ENCODE peak calls at places on chromosomes 6 and 20, in five cellular contexts. S is cardiac muscle cell, G is stomach, Y is uterus, K is osteoblast. E is an unnamed sample.
A peak's percentile ranks its signal among the peaks of the same experiment; 100 is the strongest.

GRCh38 chr20:37757550-37757949 is 63.7 kb downstream of the CTNNBL1 start:
- DNase-seq in S (no peak), G (no peak), Y (no peak), K (no peak), E (peak; percentile 35)

GRCh38 chr6:75530696-75531095 is 37.1 kb upstream of the FILIP1 start:
- DNase-seq in S (peak; percentile 85), G (no peak), Y (no peak), K (no peak), E (no peak)

GRCh38 chr6:124590001-124590400 is 372.2 kb upstream of the RNF217 start:
- DNase-seq in S (no peak), G (no peak), Y (no peak), K (no peak), E (no peak)

GRCh38 chr6:21587182-21587924 is 6.2 kb upstream of the SOX4 start:
- DNase-seq in S (peak; percentile 83), G (peak; percentile 67), Y (peak; percentile 62), K (peak; percentile 86), E (peak; percentile 76)

GRCh38 chr6:33828764-33829731 is 25.2 kb upstream of the MLN start:
- DNase-seq in S (peak; percentile 41), G (no peak), Y (peak; percentile 41), K (peak; percentile 50), E (peak; percentile 50)

GRCh38 chr6:159037746-159038290 is 7.0 kb downstream of the TAGAP start:
- DNase-seq in S (no peak), G (no peak), Y (no peak), K (no peak), E (no peak)

GRCh38 chr6:138844203-138844602 is 48.3 kb downstream of the ECT2L start:
- DNase-seq in S (peak; percentile 97), G (no peak), Y (peak; percentile 78), K (no peak), E (no peak)

GRCh38 chr6:57130784-57131183 is 40.8 kb downstream of the ZNF451 start:
- DNase-seq in S (no peak), G (no peak), Y (no peak), K (no peak), E (no peak)

GRCh38 chr6:47952640-47953039 is 158.4 kb downstream of the PTCHD4 start:
- DNase-seq in S (no peak), G (no peak), Y (no peak), K (no peak), E (no peak)

GRCh38 chr6:49662877-49663231 is 26.2 kb upstream of the RHAG start:
- DNase-seq in S (no peak), G (no peak), Y (no peak), K (no peak), E (no peak)

GRCh38 chr6:34543421-34543820 is 12.7 kb downstream of the SPDEF start:
- DNase-seq in S (peak; percentile 72), G (no peak), Y (no peak), K (peak; percentile 97), E (no peak)

GRCh38 chr6:87909849-87910248 is 137.8 kb upstream of the SPACA1 start:
- DNase-seq in S (peak; percentile 79), G (no peak), Y (no peak), K (peak; percentile 58), E (no peak)

GRCh38 chr6:108476381-108476780 is 84.3 kb upstream of the FOXO3 start:
- DNase-seq in S (no peak), G (no peak), Y (no peak), K (no peak), E (no peak)

GRCh38 chr20:49915380-49916145 is at the start of gene SPATA2:
- DNase-seq in S (peak; percentile 97), G (peak; percentile 98), Y (peak; percentile 97), K (peak; percentile 99), E (peak; percentile 98)

GRCh38 chr6:20644667-20645370 is 110.6 kb downstream of the CDKAL1 start:
- DNase-seq in S (peak; percentile 27), G (no peak), Y (no peak), K (no peak), E (no peak)

DNA sequence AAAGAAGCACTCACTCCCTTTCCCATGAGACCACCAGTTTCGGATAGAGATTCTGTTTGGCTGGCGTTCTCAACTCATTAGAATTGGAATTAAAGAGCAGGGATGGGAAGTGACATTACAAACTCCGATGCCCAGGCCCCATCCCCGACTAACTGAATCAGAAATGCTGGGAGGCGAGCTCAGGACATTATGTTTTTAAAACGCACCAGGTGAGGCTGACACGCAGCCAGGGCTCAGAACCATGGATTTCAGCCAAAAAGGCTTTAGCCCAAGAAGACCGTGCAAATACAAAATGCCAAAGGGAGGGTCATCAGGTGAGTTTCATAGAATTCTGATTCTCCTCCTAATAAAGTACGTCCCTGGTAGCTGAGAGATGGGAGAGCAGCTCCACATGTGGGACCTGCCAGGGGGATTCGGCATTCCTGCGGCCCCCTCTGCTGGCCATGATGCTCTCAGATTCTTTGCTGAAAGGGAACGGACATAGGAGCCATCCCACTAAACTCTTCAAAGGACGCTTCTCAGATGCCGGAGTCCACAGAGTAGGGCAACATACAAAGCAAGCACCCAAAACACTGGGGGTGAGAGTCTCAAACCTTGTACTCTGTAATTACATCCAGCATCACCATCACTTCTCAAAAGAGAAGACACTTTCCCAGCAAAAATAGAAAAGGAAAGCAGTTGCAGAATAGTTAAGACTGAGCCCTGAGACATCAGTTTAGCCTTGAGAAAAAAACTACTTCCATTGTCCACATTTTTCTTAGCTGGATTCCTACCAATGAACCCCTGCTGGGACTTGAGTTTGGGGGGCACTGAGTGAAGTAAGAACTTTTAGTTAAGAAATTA is 205.2 kb downstream of the BMP7 start:
- DNase-seq in S (peak; percentile 16), G (no peak), Y (peak; percentile 72), K (no peak), E (peak; percentile 51)
- TF ChIP-seq CTCF in S (peak; percentile 37), G (no peak), Y (peak; percentile 44), K (peak; percentile 6), E (peak; percentile 60)

DNA sequence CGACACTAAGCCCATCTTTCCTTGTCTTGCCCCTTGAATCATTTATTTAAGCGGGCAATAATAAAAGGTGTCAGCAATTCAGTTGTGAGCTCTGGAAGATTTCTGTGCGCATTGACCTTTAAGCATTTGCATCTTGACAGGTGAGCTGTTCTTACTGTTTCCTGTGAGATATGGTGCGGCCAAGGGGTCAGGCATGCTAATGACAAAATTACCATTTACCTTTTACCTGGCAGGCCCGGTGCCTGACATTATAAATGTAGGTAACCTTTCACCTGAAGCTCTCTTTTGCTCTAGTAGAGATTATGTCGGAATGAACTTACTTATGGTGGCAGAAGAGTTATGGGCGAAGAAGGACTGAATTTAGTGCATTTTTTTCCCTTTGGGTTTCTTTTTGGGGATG is 89.3 kb upstream of the EEF1E1 start:
- DNase-seq in S (no peak), G (no peak), Y (no peak), K (no peak), E (no peak)
- H3K4me3 ChIP-seq in S (no peak overlapping the region), G (no peak overlapping the region), Y (no peak overlapping the region), K (no peak overlapping the region), E (no peak overlapping the region)

DNA sequence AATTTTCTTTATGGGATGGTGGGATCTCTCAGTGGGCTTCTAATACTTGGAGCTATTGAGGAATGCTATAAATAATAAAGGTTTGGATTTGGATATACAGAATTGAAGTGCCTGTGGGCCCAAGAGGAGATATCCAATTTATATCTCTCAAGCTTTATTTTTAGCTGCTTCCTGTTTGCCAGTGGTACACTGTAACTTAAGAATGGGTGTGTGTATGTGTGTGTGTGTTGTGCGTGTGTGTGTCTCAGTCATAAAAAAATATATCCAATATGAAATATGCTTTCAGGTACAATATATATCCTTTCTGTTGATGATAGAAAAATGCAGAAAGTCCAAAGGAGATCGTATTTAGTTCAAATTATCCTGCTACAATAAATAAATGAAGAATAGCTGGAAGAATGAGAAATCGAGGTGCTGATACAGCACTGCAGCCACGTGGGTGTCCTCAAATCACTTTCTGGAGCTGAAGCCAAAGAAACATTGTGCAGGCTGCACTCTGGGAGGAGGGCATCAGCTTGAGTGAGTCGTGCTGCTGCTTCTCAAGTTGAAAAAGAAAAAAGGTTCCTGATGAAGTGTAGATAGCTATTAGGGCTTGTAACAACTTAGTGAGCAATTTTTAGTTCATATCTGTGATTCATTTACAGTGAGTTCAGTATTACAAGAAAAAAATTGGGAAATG is 40.3 kb downstream of the DSE start:
- DNase-seq in S (peak; percentile 76), G (no peak), Y (no peak), K (peak; percentile 9), E (no peak)
- H3K4me1 ChIP-seq in S (peaks cover 38% of the 10 kb centered on the region), G (peaks cover 20% of the 10 kb centered on the region), Y (no peaks in the 10 kb centered on the region), K (peaks cover 35% of the 10 kb centered on the region), E (no peaks in the 10 kb centered on the region)

DNA sequence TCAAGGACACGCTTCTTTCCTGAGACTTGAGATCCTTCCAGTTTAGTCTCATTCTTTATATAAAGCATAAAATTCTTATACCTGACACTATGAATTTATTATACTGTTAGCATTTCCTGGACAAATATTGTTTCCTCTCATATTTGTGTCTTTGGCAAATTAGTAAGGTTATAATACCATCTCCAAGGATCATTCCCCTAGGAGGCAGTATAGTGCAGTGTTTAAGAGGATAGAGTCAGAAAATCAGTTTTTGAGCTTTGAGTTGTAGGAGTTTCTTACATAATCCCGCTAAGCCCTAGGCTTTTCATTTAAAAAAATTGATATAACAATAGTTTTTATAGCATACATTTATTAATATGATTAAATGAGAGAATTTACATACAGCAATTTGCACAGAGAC is 510.8 kb downstream of the TENT5A start:
- DNase-seq in S (peak; percentile 73), G (no peak), Y (no peak), K (peak; percentile 58), E (no peak)
- TF ChIP-seq CTCF in S (peak; percentile 61), G (no peak), Y (no peak), K (peak; percentile 64), E (peak; percentile 63)

GRCh38 chr20:47802226-47802920 is 17.1 kb upstream of the SULF2 start:
- DNase-seq in S (no peak), G (no peak), Y (no peak), K (no peak), E (no peak)

GRCh38 chr20:47800619-47801018 is 15.3 kb upstream of the SULF2 start:
- DNase-seq in S (no peak), G (no peak), Y (no peak), K (no peak), E (peak; percentile 68)

GRCh38 chr20:47802975-47803374 is 17.7 kb upstream of the SULF2 start:
- DNase-seq in S (no peak), G (no peak), Y (no peak), K (no peak), E (no peak)

GRCh38 chr20:47801079-47801478 is 15.8 kb upstream of the SULF2 start:
- DNase-seq in S (no peak), G (no peak), Y (no peak), K (no peak), E (no peak)

DNA sequence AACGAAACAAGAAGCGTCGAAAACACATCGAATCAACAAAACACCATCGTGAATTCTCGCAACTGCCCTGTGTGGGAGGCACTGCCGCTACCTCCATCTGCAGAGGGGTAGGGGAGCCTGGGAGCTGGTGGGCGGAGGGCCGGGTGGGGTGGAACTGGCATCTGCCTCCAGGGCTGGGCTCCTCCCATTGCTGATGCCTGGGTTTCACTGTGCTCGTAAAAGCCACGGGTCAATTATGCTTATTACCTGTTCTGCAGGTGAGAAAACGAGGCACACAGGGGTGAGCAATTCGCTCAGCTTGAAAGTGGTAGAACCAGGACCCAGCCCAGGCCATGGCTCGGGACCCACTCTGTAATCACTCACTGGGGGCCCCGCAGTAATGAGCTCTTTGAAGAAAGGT is 16.5 kb upstream of the SULF2 start:
- DNase-seq in S (no peak), G (no peak), Y (no peak), K (no peak), E (no peak)
- H3K4me3 ChIP-seq in S (no peak overlapping the region), G (no peak overlapping the region), Y (no peak overlapping the region), K (no peak overlapping the region), E (no peak overlapping the region)